ENCODE peak calls at places on chromosomes 16 and 17, in seven cellular contexts. W, Y, D, J, L, R and Q are unnamed samples.
A peak's percentile ranks its signal among the peaks of the same experiment; 100 is the strongest.

GRCh38 chr17:57372156-57372555 is 115.8 kb downstream of the MSI2 start:
- DNase-seq in W (no peak), Y (no peak), D (no peak), J (peak; percentile 6), L (no peak), R (peak; percentile 66), Q (peak; percentile 78)

GRCh38 chr17:29588561-29589411 is 662 bp downstream of the GIT1 start:
- DNase-seq in W (no peak), Y (peak; percentile 80), D (no peak), J (no peak), L (peak; percentile 61), R (peak; percentile 29), Q (peak; percentile 24)

GRCh38 chr16:86319871-86320270 is 190.5 kb upstream of the FOXF1 start:
- DNase-seq in W (no peak), Y (no peak), D (no peak), J (no peak), L (no peak), R (peak; percentile 38), Q (no peak)

GRCh38 chr16:13333336-13333735 is 431.9 kb downstream of the SHISA9 start:
- DNase-seq in W (no peak), Y (no peak), D (no peak), J (no peak), L (no peak), R (no peak), Q (no peak)

GRCh38 chr16:75931043-75931442 is 204.8 kb upstream of the CPHXL start:
- DNase-seq in W (no peak), Y (no peak), D (no peak), J (no peak), L (no peak), R (peak; percentile 97), Q (peak; percentile 86)

GRCh38 chr17:12726131-12726530 is 60.4 kb downstream of the MYOCD start:
- DNase-seq in W (no peak), Y (no peak), D (no peak), J (no peak), L (no peak), R (no peak), Q (no peak)

GRCh38 chr17:1943432-1943802 is 81.7 kb downstream of the RTN4RL1 start:
- DNase-seq in W (no peak), Y (peak; percentile 41), D (no peak), J (no peak), L (no peak), R (no peak), Q (no peak)

GRCh38 chr17:79664925-79665738 is 54.3 kb upstream of the RBFOX3 start:
- DNase-seq in W (peak; percentile 69), Y (peak; percentile 79), D (peak; percentile 17), J (no peak), L (no peak), R (no peak), Q (peak; percentile 67)

GRCh38 chr17:77228224-77229215 is 87.8 kb downstream of the SEC14L1 start:
- DNase-seq in W (peak; percentile 94), Y (peak; percentile 42), D (no peak), J (no peak), L (no peak), R (no peak), Q (no peak)

GRCh38 chr16:68539704-68540370 is 746 bp downstream of the ZFP90 start:
- DNase-seq in W (no peak), Y (no peak), D (no peak), J (no peak), L (no peak), R (no peak), Q (peak; percentile 18)

GRCh38 chr17:45702666-45703266 is 81.4 kb upstream of the CRHR1 start:
- DNase-seq in W (no peak), Y (peak; percentile 43), D (no peak), J (no peak), L (no peak), R (peak; percentile 23), Q (peak; percentile 24)

GRCh38 chr17:42744283-42744805 is 496 bp downstream of the EZH1 start:
- DNase-seq in W (peak; percentile 94), Y (no peak), D (peak; percentile 66), J (no peak), L (no peak), R (peak; percentile 41), Q (peak; percentile 42)

GRCh38 chr17:7133424-7133823 is 18.8 kb upstream of the ASGR2 start:
- DNase-seq in W (peak; percentile 18), Y (peak; percentile 70), D (no peak), J (no peak), L (no peak), R (no peak), Q (no peak)

GRCh38 chr17:6796887-6797490 is 21.0 kb downstream of the FBXO39 start:
- DNase-seq in W (no peak), Y (no peak), D (no peak), J (no peak), L (no peak), R (no peak), Q (peak; percentile 32)

GRCh38 chr17:64940055-64940454 is 20.8 kb upstream of the LRRC37A3 start:
- DNase-seq in W (no peak), Y (no peak), D (no peak), J (no peak), L (no peak), R (no peak), Q (no peak)

GRCh38 chr16:19688396-19689024 is 29.5 kb downstream of the KNOP1 start:
- DNase-seq in W (no peak), Y (no peak), D (no peak), J (no peak), L (no peak), R (no peak), Q (no peak)
- H3K36me3 ChIP-seq in W (peaks cover 31% of the 10 kb centered on the region), Y (peaks cover 14% of the 10 kb centered on the region), D (no peaks in the 10 kb centered on the region), J (peaks cover 23% of the 10 kb centered on the region), L (peaks cover 12% of the 10 kb centered on the region), R (peaks cover 48% of the 10 kb centered on the region), Q (peaks cover 15% of the 10 kb centered on the region)

GRCh38 chr16:262121-262745 is 13.5 kb downstream of the RGS11 start:
- DNase-seq in W (peak; percentile 5), Y (peak; percentile 46), D (no peak), J (no peak), L (no peak), R (no peak), Q (no peak)

GRCh38 chr16:260326-260725 is 15.4 kb downstream of the RGS11 start:
- DNase-seq in W (no peak), Y (no peak), D (no peak), J (no peak), L (no peak), R (no peak), Q (no peak)

GRCh38 chr16:259814-260253 is 15.9 kb downstream of the RGS11 start:
- DNase-seq in W (peak; percentile 14), Y (peak; percentile 50), D (no peak), J (no peak), L (no peak), R (no peak), Q (no peak)

GRCh38 chr16:261031-261691 is 14.6 kb downstream of the RGS11 start:
- DNase-seq in W (peak; percentile 13), Y (no peak), D (no peak), J (no peak), L (no peak), R (no peak), Q (no peak)

DNA sequence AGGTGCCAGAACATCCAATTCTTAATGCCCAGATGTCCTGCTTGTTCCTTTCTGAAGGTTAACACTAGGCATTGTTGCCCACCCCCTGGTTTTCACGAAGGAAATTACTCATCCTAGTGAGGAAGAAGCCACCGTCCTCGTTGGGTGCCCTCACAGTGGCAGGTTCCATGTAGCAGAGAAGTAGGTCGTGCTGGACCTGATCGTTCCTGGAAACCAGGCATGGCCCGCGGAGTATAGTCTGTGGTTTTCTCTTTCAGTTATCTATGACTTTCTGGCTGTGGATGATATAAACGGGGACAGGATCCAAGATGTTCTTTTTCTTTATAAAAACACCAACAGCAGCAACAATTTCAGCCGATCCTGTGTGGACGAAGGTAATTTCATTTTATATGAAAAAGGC is 16.5 kb downstream of the RGS11 start:
- DNase-seq in W (no peak), Y (no peak), D (no peak), J (no peak), L (no peak), R (no peak), Q (no peak)
- H3K36me3 ChIP-seq in W (peaks cover 26% of the 10 kb centered on the region), Y (peaks cover 10% of the 10 kb centered on the region), D (no peaks in the 10 kb centered on the region), J (peaks cover 35% of the 10 kb centered on the region), L (no peaks in the 10 kb centered on the region), R (peaks cover 46% of the 10 kb centered on the region), Q (peaks cover 6% of the 10 kb centered on the region)

GRCh38 chr16:10086620-10087019 is 95.6 kb downstream of the GRIN2A start:
- DNase-seq in W (no peak), Y (no peak), D (no peak), J (no peak), L (no peak), R (no peak), Q (no peak)
- H3K36me3 ChIP-seq in W (no peaks in the 10 kb centered on the region), Y (no peaks in the 10 kb centered on the region), D (no peaks in the 10 kb centered on the region), J (no peaks in the 10 kb centered on the region), L (no peaks in the 10 kb centered on the region), R (no peaks in the 10 kb centered on the region), Q (no peaks in the 10 kb centered on the region)

DNA sequence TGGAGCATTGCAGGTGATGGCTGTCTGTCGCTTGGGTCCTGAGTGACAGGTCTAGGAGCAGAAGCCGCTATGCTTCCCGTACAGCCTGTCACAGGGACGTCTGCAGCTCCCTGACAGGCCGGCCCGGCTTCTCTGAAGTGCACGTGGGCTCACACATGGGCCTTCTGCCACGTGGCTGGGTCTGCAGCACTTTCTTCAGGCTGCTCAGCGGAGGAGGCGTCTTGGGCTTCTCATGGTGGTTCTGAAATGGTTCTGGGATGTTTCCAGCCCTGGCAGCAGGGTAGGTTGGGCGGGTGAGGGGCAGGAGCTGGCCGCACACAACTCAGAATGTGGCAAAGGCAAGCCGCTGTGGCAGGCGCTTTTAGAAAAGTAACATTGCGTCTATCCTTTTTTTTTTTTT is 80.3 kb upstream of the ZNF750 start:
- DNase-seq in W (no peak), Y (no peak), D (no peak), J (no peak), L (no peak), R (no peak), Q (no peak)
- H3K36me3 ChIP-seq in W (peaks cover 72% of the 10 kb centered on the region), Y (peaks cover 12% of the 10 kb centered on the region), D (no peaks in the 10 kb centered on the region), J (no peaks in the 10 kb centered on the region), L (peaks cover 9% of the 10 kb centered on the region), R (peaks cover 10% of the 10 kb centered on the region), Q (peaks cover 4% of the 10 kb centered on the region)

DNA sequence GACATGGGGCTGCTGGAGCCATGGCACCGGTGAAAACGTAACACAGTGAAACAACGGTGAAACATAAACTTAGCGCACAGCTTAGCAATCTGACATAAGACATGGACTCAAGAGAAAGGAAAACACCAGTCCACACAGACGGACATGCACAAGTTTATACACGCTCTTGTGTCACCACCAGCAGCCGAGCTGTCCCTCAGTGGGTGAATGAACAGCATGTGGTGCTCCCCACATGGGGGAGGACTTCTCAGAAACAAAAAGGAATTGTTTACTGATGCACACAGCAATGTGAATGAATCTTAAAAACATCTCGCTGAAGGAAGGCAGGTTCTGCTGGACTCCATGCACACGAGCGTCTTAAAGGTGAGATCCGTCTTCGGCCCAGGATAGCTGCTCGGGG is 34.2 kb downstream of the KLHDC4 start:
- DNase-seq in W (no peak), Y (no peak), D (no peak), J (no peak), L (no peak), R (no peak), Q (no peak)
- H3K36me3 ChIP-seq in W (no peaks in the 10 kb centered on the region), Y (peaks cover 10% of the 10 kb centered on the region), D (no peaks in the 10 kb centered on the region), J (peaks cover 2% of the 10 kb centered on the region), L (peaks cover 36% of the 10 kb centered on the region), R (peaks cover 17% of the 10 kb centered on the region), Q (peaks cover 3% of the 10 kb centered on the region)